ENCODE peak calls at places on chromosomes 1 and 21, in nine cellular contexts. S is skeletal muscle cell, C is BJ, Z is AG10803, K is heart right ventricle, O is upper lobe of right lung, W is hepatocyte, Q is SK-N-SH, R is IMR-90. D is an unnamed sample.

GRCh38 chr1:185681034-185681633 is 53.1 kb upstream of the HMCN1 start:
- DNase-seq in O (no peak), S (no peak), W (peak), Z (peak), R (peak), C (no peak), K (no peak), Q (peak), D (peak)

GRCh38 chr1:41766546-41766945 is 152.2 kb downstream of the HIVEP3 start:
- DNase-seq in R (no peak), C (no peak), W (no peak), Q (no peak), O (no peak), Z (peak), K (no peak), S (no peak), D (no peak)

GRCh38 chr1:217590598-217590997 is 40.3 kb downstream of the GPATCH2 start:
- DNase-seq in W (peak), Z (no peak), Q (no peak), K (no peak), O (no peak), R (no peak), S (no peak), C (no peak), D (no peak)

GRCh38 chr1:208159542-208160258 is 84.5 kb downstream of the PLXNA2 start:
- DNase-seq in Z (peak), K (no peak), O (no peak), W (peak), S (peak), R (peak), C (peak), Q (peak), D (no peak)

GRCh38 chr1:11841245-11842153 is 6.1 kb downstream of the NPPA start:
- DNase-seq in C (no peak), S (no peak), W (no peak), Z (no peak), R (peak), K (no peak), O (no peak), Q (peak), D (peak)

GRCh38 chr1:23422313-23422877 is 2.2 kb downstream of the TCEA3 start:
- DNase-seq in R (peak), K (peak), Q (peak), S (peak), O (peak), C (no peak), Z (peak), W (peak), D (no peak)

GRCh38 chr1:44239961-44240371 is 26.7 kb downstream of the DMAP1 start:
- DNase-seq in S (no peak), R (no peak), W (peak), Q (no peak), C (no peak), O (no peak), K (peak), Z (no peak), D (no peak)

GRCh38 chr1:41015894-41016470 is 5.5 kb downstream of the SLFNL1 start:
- DNase-seq in K (no peak), R (no peak), S (no peak), W (no peak), C (no peak), Q (peak), Z (no peak), O (no peak), D (no peak)

GRCh38 chr1:168920456-168921094 is 185.9 kb upstream of the ATP1B1 start:
- DNase-seq in W (peak), O (no peak), C (no peak), K (no peak), Z (peak), S (peak), R (peak), Q (no peak), D (no peak)

GRCh38 chr1:44505210-44505993 is 100.3 kb downstream of the RNF220 start:
- DNase-seq in C (no peak), R (no peak), S (no peak), W (no peak), O (no peak), Z (no peak), Q (no peak), K (peak), D (peak)

GRCh38 chr1:6116137-6116536 is 64.0 kb downstream of the CHD5 start:
- DNase-seq in O (no peak), K (no peak), S (no peak), W (no peak), Q (no peak), Z (no peak), R (peak), C (no peak), D (no peak)

GRCh38 chr1:64479874-64480273 is 9.9 kb downstream of the CACHD1 start:
- DNase-seq in K (no peak), W (no peak), R (no peak), Z (no peak), S (no peak), C (no peak), Q (no peak), O (no peak), D (no peak)

GRCh38 chr1:151893176-151893924 is 16.0 kb downstream of the THEM4 start:
- DNase-seq in O (no peak), C (no peak), S (no peak), Q (no peak), W (no peak), Z (no peak), R (no peak), K (no peak), D (no peak)

GRCh38 chr21:43325968-43326367 is 101.0 kb downstream of the SIK1 start:
- DNase-seq in Z (no peak), O (no peak), W (no peak), C (no peak), S (no peak), R (no peak), K (peak), Q (no peak), D (no peak)

GRCh38 chr1:41322835-41323234 is 38.4 kb upstream of the FOXO6 start:
- DNase-seq in W (no peak), R (no peak), C (no peak), K (peak), S (no peak), Z (peak), Q (peak), O (no peak), D (peak)

GRCh38 chr1:115976900-115977480 is 677 bp downstream of the SLC22A15 start:
- DNase-seq in K (no peak), W (peak), O (no peak), R (no peak), C (no peak), Q (peak), Z (peak), S (no peak), D (no peak)

GRCh38 chr21:28144653-28145052 is 848.0 kb downstream of the LTN1 start:
- DNase-seq in S (no peak), O (no peak), Q (no peak), K (no peak), C (no peak), R (no peak), Z (no peak), W (no peak), D (no peak)

GRCh38 chr1:171742577-171742922 is 685 bp upstream of the VAMP4 start:
- DNase-seq in Q (peak), S (no peak), Z (peak), O (peak), W (peak), K (peak), C (no peak), R (peak), D (peak)

GRCh38 chr21:39568380-39568779 is 44.4 kb upstream of the B3GALT5 start:
- DNase-seq in R (no peak), K (no peak), W (no peak), O (no peak), Z (no peak), S (no peak), Q (no peak), C (no peak), D (no peak)

GRCh38 chr1:198335663-198336062 is 178.9 kb downstream of the NEK7 start:
- DNase-seq in K (no peak), W (no peak), O (no peak), Z (no peak), Q (no peak), R (no peak), S (no peak), C (no peak), D (no peak)

GRCh38 chr1:87336623-87337067 is 8.0 kb downstream of the LMO4 start:
- DNase-seq in S (no peak), Q (no peak), C (no peak), Z (no peak), K (no peak), W (no peak), R (no peak), O (no peak), D (no peak)

GRCh38 chr1:87331319-87332269 is 2.9 kb downstream of the LMO4 start:
- DNase-seq in W (peak), Z (peak), O (peak), Q (peak), K (peak), R (peak), C (no peak), S (no peak), D (peak)

GRCh38 chr1:87335175-87335992 is 6.7 kb downstream of the LMO4 start:
- DNase-seq in R (peak), O (peak), C (no peak), K (peak), S (no peak), W (peak), Z (peak), Q (peak), D (peak)

GRCh38 chr1:87334351-87335174 is 5.9 kb downstream of the LMO4 start:
- DNase-seq in Q (peak), Z (no peak), W (peak), C (no peak), R (peak), S (no peak), K (peak), O (peak), D (peak)

GRCh38 chr1:87333692-87334347 is 5.1 kb downstream of the LMO4 start:
- DNase-seq in O (no peak), R (peak), S (no peak), K (no peak), C (no peak), Q (no peak), W (no peak), Z (no peak), D (no peak)
- H3K4me3 ChIP-seq in O (peak), R (peak), S (peak), K (peak), C (no peak), Q (peak), W (peak), Z (peak), D (peak)

DNA sequence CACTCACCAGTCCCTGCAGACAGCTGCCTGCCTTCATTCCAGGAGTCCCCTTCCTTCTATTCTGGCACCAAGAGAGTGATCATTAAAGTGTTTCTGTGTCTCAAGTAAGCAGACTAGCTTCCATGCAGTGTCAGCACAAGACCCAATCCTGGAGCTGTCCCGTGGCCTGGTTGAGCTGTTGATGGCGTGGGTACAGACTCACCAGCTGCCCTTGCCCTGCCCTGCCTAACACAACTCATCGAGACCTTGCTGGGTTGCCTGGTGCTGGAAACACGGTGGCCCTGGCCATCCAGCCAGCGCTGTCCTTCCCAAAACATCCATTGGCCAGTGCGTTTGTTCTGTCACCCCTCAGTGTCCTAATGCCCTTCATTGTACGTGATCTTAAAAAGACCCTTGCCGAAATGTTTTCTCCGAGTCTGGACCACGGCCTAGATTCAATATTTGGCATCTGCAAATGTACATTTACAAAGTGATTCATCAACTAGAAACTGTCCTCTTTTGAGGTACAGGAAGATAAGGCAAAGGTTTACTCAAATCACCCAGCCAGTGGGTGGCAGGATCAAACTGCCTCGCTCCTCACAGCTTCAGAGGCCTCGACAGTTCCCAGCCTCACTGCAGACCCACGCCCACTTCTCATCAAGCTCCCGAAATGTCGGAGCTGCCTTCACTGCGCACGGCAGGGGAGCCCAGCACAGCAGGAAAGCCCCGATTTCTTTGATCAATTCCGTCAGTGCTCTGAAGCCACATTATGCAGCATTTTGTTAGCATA is 494.1 kb downstream of the KIF26B start:
- DNase-seq in O (no peak), Z (no peak), W (no peak), C (no peak), S (no peak), K (no peak), Q (no peak), R (no peak), D (peak)
- H3K4me3 ChIP-seq in O (no peak), Z (no peak), W (no peak), C (no peak), S (no peak), K (no peak), Q (no peak), R (no peak), D (no peak)

GRCh38 chr1:37476087-37476452 is 1.7 kb downstream of the ZC3H12A start:
- DNase-seq in W (no peak), S (no peak), Q (no peak), R (no peak), K (no peak), C (no peak), O (no peak), Z (no peak), D (peak)
- H3K4me3 ChIP-seq in W (peak), S (peak), Q (peak), R (peak), K (peak), C (peak), O (peak), Z (peak), D (no peak)

GRCh38 chr1:92958203-92958970 is 2.9 kb downstream of the DIPK1A start:
- DNase-seq in Z (no peak), C (no peak), K (no peak), W (peak), R (no peak), O (no peak), S (no peak), Q (no peak), D (no peak)

GRCh38 chr1:92953491-92953890 is 7.8 kb downstream of the DIPK1A start:
- DNase-seq in W (no peak), O (no peak), S (no peak), K (no peak), C (no peak), Z (no peak), R (no peak), Q (no peak), D (no peak)

GRCh38 chr1:92956254-92956653 is 5.0 kb downstream of the DIPK1A start:
- DNase-seq in K (no peak), Z (no peak), W (no peak), Q (no peak), C (no peak), S (no peak), R (no peak), O (no peak), D (no peak)

GRCh38 chr1:92960395-92961130 is 699 bp downstream of the DIPK1A start:
- DNase-seq in R (peak), W (peak), K (peak), S (peak), O (peak), C (peak), Z (peak), Q (peak), D (peak)

GRCh38 chr1:92957020-92957734 is 4.1 kb downstream of the DIPK1A start:
- DNase-seq in Q (no peak), W (no peak), R (no peak), K (no peak), Z (no peak), C (no peak), S (no peak), O (no peak), D (no peak)
- H3K4me3 ChIP-seq in Q (no peak), W (no peak), R (no peak), K (no peak), Z (no peak), C (no peak), S (no peak), O (no peak), D (no peak)

D was measured in H7.